ENCODE peak calls at places on chromosomes 2 and 18, in eight cellular contexts. Q, J, S, Y, X, M, Z and U are unnamed samples.

GRCh38 chr2:11647834-11648600 is 22.0 kb downstream of the NTSR2 start:
- DNase-seq in X (no peak), J (no peak), Y (no peak), S (no peak), M (no peak), Q (no peak), Z (no peak), U (no peak)

GRCh38 chr2:136327162-136327852 is 209.4 kb upstream of the CXCR4 start:
- DNase-seq in J (no peak), X (no peak), S (no peak), Y (no peak), Q (no peak), M (peak; percentile 62), Z (peak; percentile 89), U (no peak)

GRCh38 chr2:55099878-55100820 is 49.9 kb upstream of the RTN4 start:
- DNase-seq in Y (no peak), Z (no peak), X (no peak), J (no peak), Q (no peak), M (peak; percentile 53), S (no peak), U (no peak)

GRCh38 chr2:40037303-40037702 is 258.2 kb upstream of the THUMPD2 start:
- DNase-seq in Z (no peak), Y (no peak), J (no peak), S (no peak), M (no peak), Q (no peak), X (no peak), U (no peak)

GRCh38 chr18:35715139-35715538 is 133.6 kb downstream of the GALNT1 start:
- DNase-seq in Y (no peak), X (no peak), Q (no peak), M (no peak), Z (no peak), S (no peak), J (no peak), U (no peak)

GRCh38 chr2:183078163-183078466 is 432 bp upstream of the DUSP19 start:
- DNase-seq in Y (no peak), M (no peak), Z (no peak), S (no peak), J (no peak), Q (no peak), X (peak; percentile 45), U (no peak)

GRCh38 chr2:85648619-85649018 is 19.4 kb downstream of the SFTPB start:
- DNase-seq in J (no peak), X (peak; percentile 76), S (no peak), Y (no peak), M (peak; percentile 51), Q (no peak), Z (peak; percentile 57), U (no peak)

GRCh38 chr2:179854891-179855290 is 6.5 kb downstream of the ZNF385B start:
- DNase-seq in X (no peak), S (no peak), Y (no peak), Q (no peak), J (no peak), Z (no peak), M (no peak), U (no peak)

GRCh38 chr18:49529596-49529995 is 32.3 kb upstream of the LIPG start:
- DNase-seq in Y (no peak), Z (no peak), X (no peak), Q (no peak), J (no peak), S (no peak), M (no peak), U (no peak)

GRCh38 chr2:136117391-136117841 is 533 bp downstream of the CXCR4 start:
- DNase-seq in Z (peak; percentile 69), Q (no peak), S (peak; percentile 82), X (peak; percentile 21), J (peak; percentile 48), M (peak; percentile 12), Y (no peak), U (peak; percentile 47)

GRCh38 chr2:28621172-28622100 is 125.6 kb downstream of the PLB1 start:
- DNase-seq in X (peak; percentile 43), Q (peak; percentile 94), Z (peak; percentile 85), J (peak; percentile 69), Y (peak; percentile 56), M (peak; percentile 92), S (peak; percentile 78), U (no peak)

GRCh38 chr2:102358496-102358895 is 2.9 kb downstream of the IL18R1 start:
- DNase-seq in J (no peak), X (no peak), Q (no peak), Z (no peak), M (no peak), Y (no peak), S (no peak), U (no peak)

GRCh38 chr2:11532434-11533055 is 1.3 kb upstream of the GREB1 start:
- DNase-seq in J (no peak), Y (no peak), Q (no peak), X (no peak), Z (no peak), S (no peak), M (peak; percentile 31), U (no peak)

GRCh38 chr2:19073522-19073921 is 284.9 kb downstream of the OSR1 start:
- DNase-seq in Z (no peak), Q (no peak), M (peak; percentile 91), Y (peak; percentile 51), J (no peak), X (peak; percentile 59), S (no peak), U (peak; percentile 16)

GRCh38 chr2:186617771-186618170 is 27.9 kb downstream of the ITGAV start:
- DNase-seq in Y (no peak), M (no peak), J (no peak), X (no peak), S (no peak), Z (no peak), Q (no peak), U (no peak)

GRCh38 chr2:223076573-223076972 is 24.6 kb downstream of the KCNE4 start:
- DNase-seq in Y (no peak), Q (no peak), J (no peak), X (no peak), S (no peak), M (peak; percentile 9), Z (no peak), U (no peak)

GRCh38 chr2:174117951-174118930 is 130.1 kb downstream of the OLA1 start:
- DNase-seq in M (peak; percentile 91), J (no peak), Z (no peak), X (no peak), S (no peak), Q (no peak), Y (no peak), U (no peak)

GRCh38 chr18:23641937-23642666 is 20.6 kb downstream of the ANKRD29 start:
- DNase-seq in Q (no peak), M (no peak), Y (no peak), J (no peak), Z (no peak), X (no peak), S (no peak), U (no peak)

GRCh38 chr2:42736598-42737322 is 27.2 kb downstream of the OXER1 start:
- DNase-seq in J (no peak), M (no peak), Q (no peak), X (no peak), S (no peak), Y (no peak), Z (no peak), U (no peak)
- H3K9me3 ChIP-seq in J (no peaks in the 10 kb centered on the region), M (no peaks in the 10 kb centered on the region), Q (no peaks in the 10 kb centered on the region), X (no peaks in the 10 kb centered on the region), S (no peaks in the 10 kb centered on the region), Y (no peaks in the 10 kb centered on the region), Z (peaks cover 15% of the 10 kb centered on the region), U (peaks cover 24% of the 10 kb centered on the region)

GRCh38 chr18:44510376-44510775 is 170.3 kb upstream of the SETBP1 start:
- DNase-seq in Z (no peak), X (no peak), J (no peak), S (no peak), Q (no peak), Y (no peak), M (no peak), U (no peak)
- H3K9me3 ChIP-seq in Z (no peaks in the 10 kb centered on the region), X (no peaks in the 10 kb centered on the region), J (no peaks in the 10 kb centered on the region), S (no peaks in the 10 kb centered on the region), Q (no peaks in the 10 kb centered on the region), Y (no peaks in the 10 kb centered on the region), M (no peaks in the 10 kb centered on the region), U (no peaks in the 10 kb centered on the region)

DNA sequence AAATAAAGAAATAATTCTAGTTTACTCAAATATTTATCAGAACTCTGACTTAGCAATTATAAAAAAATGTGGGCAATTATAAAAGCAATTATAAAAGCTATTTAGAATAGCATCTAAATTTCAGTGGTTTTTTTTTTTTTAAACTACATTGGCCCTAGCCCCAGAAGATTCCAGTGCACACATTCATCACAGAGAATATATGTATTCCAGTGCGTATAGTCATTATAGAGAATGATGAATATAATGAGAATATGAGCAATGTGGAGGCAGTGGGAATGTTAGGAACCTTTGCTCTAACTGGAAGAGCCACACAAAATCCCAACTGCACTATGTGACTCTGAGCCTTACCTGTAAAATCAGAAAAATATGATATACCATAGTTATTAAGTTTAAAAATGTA is 10.5 kb downstream of the MAP3K2 start:
- DNase-seq in M (no peak), J (no peak), Q (no peak), Z (no peak), Y (no peak), X (no peak), S (no peak), U (no peak)
- H3K9me3 ChIP-seq in M (no peaks in the 10 kb centered on the region), J (no peaks in the 10 kb centered on the region), Q (peaks cover 9% of the 10 kb centered on the region), Z (no peaks in the 10 kb centered on the region), Y (peaks cover 36% of the 10 kb centered on the region), X (peaks cover 8% of the 10 kb centered on the region), S (no peaks in the 10 kb centered on the region), U (peaks cover 26% of the 10 kb centered on the region)

GRCh38 chr18:73355076-73355475 is 487.3 kb upstream of the NETO1 start:
- DNase-seq in S (no peak), J (no peak), Q (no peak), M (peak; percentile 31), Z (no peak), Y (no peak), X (no peak), U (no peak)
- H3K9me3 ChIP-seq in S (no peaks in the 10 kb centered on the region), J (no peaks in the 10 kb centered on the region), Q (no peaks in the 10 kb centered on the region), M (no peaks in the 10 kb centered on the region), Z (no peaks in the 10 kb centered on the region), Y (no peaks in the 10 kb centered on the region), X (no peaks in the 10 kb centered on the region), U (no peaks in the 10 kb centered on the region)

DNA sequence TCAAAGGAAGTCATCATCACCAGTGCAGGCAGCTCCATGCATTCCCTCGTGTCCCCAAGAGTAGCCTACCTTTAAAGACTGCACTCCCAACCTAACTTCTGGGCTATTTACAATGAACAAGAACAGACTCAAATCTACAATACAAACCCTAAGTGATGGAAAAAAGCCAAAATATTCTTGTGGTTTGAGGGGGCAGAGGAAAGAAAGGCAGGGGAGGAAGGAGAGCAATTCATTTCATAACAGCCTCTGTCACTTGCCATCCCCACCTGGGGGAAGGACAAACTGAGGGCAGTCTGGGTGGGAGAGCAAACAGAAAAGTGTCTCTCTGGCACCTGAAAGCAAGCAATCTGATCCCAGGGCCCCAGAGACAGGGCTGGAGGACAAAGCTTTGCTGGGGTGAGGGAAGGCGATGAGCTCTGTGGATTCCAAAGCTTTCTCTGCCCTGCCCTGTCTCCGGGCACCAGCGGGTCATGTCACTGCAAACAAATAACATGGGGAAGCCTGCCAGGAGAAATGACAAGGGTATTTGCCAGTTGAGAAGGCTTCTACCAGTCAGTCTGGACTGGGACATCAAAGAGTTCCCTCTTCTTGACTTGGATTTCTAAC is 528.0 kb upstream of the TNP1 start:
- DNase-seq in J (peak; percentile 40), Q (no peak), Y (no peak), M (peak; percentile 73), S (no peak), X (peak; percentile 11), Z (no peak), U (no peak)
- H3K9me3 ChIP-seq in J (no peaks in the 10 kb centered on the region), Q (peaks cover 8% of the 10 kb centered on the region), Y (peaks cover 6% of the 10 kb centered on the region), M (no peaks in the 10 kb centered on the region), S (no peaks in the 10 kb centered on the region), X (peaks cover 17% of the 10 kb centered on the region), Z (peaks cover 2% of the 10 kb centered on the region), U (peaks cover 17% of the 10 kb centered on the region)